ENCODE peak calls at places on chromosomes 11 and 22, in eight cellular contexts. Z is neuronal stem cell; F is T-helper 2 cell; J is NCI-H345; P is effector memory CD4-positive, alpha-beta T cell; X is foreskin fibroblast; E is non-pigmented ciliary epithelial cell; R is T-cell. U is an unnamed sample.

GRCh38 chr11:4644233-4644632 is 451 bp downstream of the OR51E1 start:
- DNase-seq in E (no peak), Z (no peak), R (no peak), F (no peak), X (no peak), P (no peak), J (no peak), U (no peak)

GRCh38 chr11:67396587-67397398 is 4.9 kb downstream of the PPP1CA start:
- DNase-seq in R (no peak), X (no peak), J (no peak), F (no peak), Z (no peak), E (no peak), P (no peak), U (no peak)

GRCh38 chr11:17876827-17877226 is 136.0 kb downstream of the SERGEF start:
- DNase-seq in Z (no peak), F (no peak), J (no peak), X (peak), P (no peak), R (no peak), E (no peak), U (no peak)

GRCh38 chr11:120182357-120182756 is 28.5 kb upstream of the OAF start:
- DNase-seq in J (no peak), F (no peak), Z (no peak), X (no peak), E (no peak), R (no peak), P (no peak), U (no peak)

GRCh38 chr11:119671048-119671447 is 58.0 kb downstream of the NECTIN1 start:
- DNase-seq in Z (no peak), X (peak), P (no peak), F (no peak), R (no peak), J (peak), E (peak), U (no peak)

GRCh38 chr22:44000123-44000522 is 24.0 kb upstream of the PARVB start:
- DNase-seq in Z (no peak), E (no peak), P (no peak), F (no peak), R (no peak), J (no peak), X (no peak), U (no peak)

GRCh38 chr11:108221401-108221800 is 1.0 kb downstream of the NPAT start:
- DNase-seq in P (no peak), J (no peak), Z (no peak), F (no peak), X (peak), R (no peak), E (no peak), U (no peak)

GRCh38 chr11:66015936-66016792 is 4.4 kb downstream of the CST6 start:
- DNase-seq in Z (no peak), J (peak), X (no peak), F (no peak), E (no peak), R (no peak), P (no peak), U (no peak)

GRCh38 chr11:92932023-92932422 is 37.4 kb upstream of the MTNR1B start:
- DNase-seq in Z (no peak), F (no peak), R (no peak), X (no peak), E (no peak), P (no peak), J (no peak), U (no peak)

GRCh38 chr11:9203715-9204311 is 61.3 kb downstream of the DENND5A start:
- DNase-seq in F (no peak), E (no peak), Z (no peak), X (no peak), J (no peak), R (peak), P (no peak), U (no peak)